ENCODE peak calls at places on chromosomes 2 and 18, in ten cellular contexts. V, B, A, F, Y, C, S, T, H and J are unnamed samples.

GRCh38 chr2:8154936-8155335 is 526.9 kb upstream of the ID2 start:
- DNase-seq in V (no peak), B (no peak), A (no peak), F (peak; percentile 62), Y (peak; percentile 41), C (no peak), S (no peak), T (no peak), H (no peak), J (no peak)

GRCh38 chr18:26003391-26003790 is 87.0 kb downstream of the SS18 start:
- DNase-seq in V (no peak), B (no peak), A (no peak), F (no peak), Y (no peak), C (no peak), S (peak; percentile 71), T (no peak), H (no peak), J (no peak)

GRCh38 chr2:49619804-49620203 is 465.5 kb upstream of the FSHR start:
- DNase-seq in V (peak; percentile 18), B (no peak), A (no peak), F (no peak), Y (no peak), C (peak; percentile 5), S (no peak), T (no peak), H (no peak), J (peak; percentile 26)

GRCh38 chr2:71882949-71883472 is 264.7 kb downstream of the CYP26B1 start:
- DNase-seq in V (no peak), B (peak; percentile 72), A (no peak), F (peak; percentile 94), Y (peak; percentile 86), C (no peak), S (peak; percentile 93), T (peak; percentile 73), H (peak; percentile 68), J (peak; percentile 42)

GRCh38 chr2:1730047-1730937 is 14.0 kb downstream of the PXDN start:
- DNase-seq in V (no peak), B (peak; percentile 84), A (no peak), F (no peak), Y (peak; percentile 57), C (no peak), S (no peak), T (peak; percentile 91), H (peak; percentile 66), J (peak; percentile 50)

GRCh38 chr2:143504397-143504796 is 375.2 kb downstream of the ARHGAP15 start:
- DNase-seq in V (no peak), B (no peak), A (no peak), F (no peak), Y (no peak), C (no peak), S (no peak), T (no peak), H (no peak), J (no peak)

GRCh38 chr2:231920366-231920765 is 5.8 kb downstream of the NPPC start:
- DNase-seq in V (no peak), B (no peak), A (no peak), F (no peak), Y (no peak), C (no peak), S (no peak), T (no peak), H (no peak), J (no peak)

GRCh38 chr2:198326431-198326830 is 522.0 kb downstream of the PLCL1 start:
- DNase-seq in V (no peak), B (no peak), A (peak; percentile 59), F (peak; percentile 86), Y (peak; percentile 47), C (no peak), S (no peak), T (peak; percentile 39), H (no peak), J (no peak)

GRCh38 chr2:65161551-65162100 is 31.7 kb upstream of the RAB1A start:
- DNase-seq in V (no peak), B (no peak), A (no peak), F (no peak), Y (no peak), C (no peak), S (no peak), T (no peak), H (no peak), J (no peak)

GRCh38 chr2:167383610-167384194 is 495.4 kb downstream of the XIRP2 start:
- DNase-seq in V (no peak), B (no peak), A (no peak), F (no peak), Y (no peak), C (no peak), S (no peak), T (no peak), H (no peak), J (no peak)

GRCh38 chr2:187453078-187453641 is 5.1 kb upstream of the CALCRL start:
- DNase-seq in V (no peak), B (no peak), A (no peak), F (no peak), Y (peak; percentile 13), C (peak; percentile 10), S (no peak), T (no peak), H (peak; percentile 21), J (peak; percentile 58)

GRCh38 chr18:77084757-77085035 is 47.9 kb downstream of the MBP start:
- DNase-seq in V (no peak), B (no peak), A (no peak), F (peak; percentile 28), Y (no peak), C (no peak), S (no peak), T (no peak), H (no peak), J (no peak)

GRCh38 chr2:12486205-12487118 is 230.3 kb upstream of the TRIB2 start:
- DNase-seq in V (no peak), B (no peak), A (no peak), F (no peak), Y (peak; percentile 73), C (no peak), S (no peak), T (peak; percentile 45), H (no peak), J (no peak)

GRCh38 chr2:160221391-160222276 is 21.6 kb upstream of the ITGB6 start:
- DNase-seq in V (no peak), B (no peak), A (no peak), F (no peak), Y (peak; percentile 67), C (no peak), S (no peak), T (peak; percentile 93), H (peak; percentile 91), J (peak; percentile 48)